ENCODE peak calls at places on chromosomes 13 and 19, in five cellular contexts. U, R, M, O and S are unnamed samples.

GRCh38 chr13:113815151-113816058 is 48.5 kb downstream of the GAS6 start:
- DNase-seq in M (no peak), U (no peak), R (no peak), O (no peak), S (no peak)

GRCh38 chr19:57099199-57099661 is 20.6 kb upstream of the USP29 start:
- DNase-seq in O (peak), U (peak), M (peak), R (peak), S (peak)

GRCh38 chr19:17942181-17942580 is 9.4 kb downstream of the CCDC124 start:
- DNase-seq in O (no peak), M (no peak), U (no peak), R (no peak), S (no peak)

GRCh38 chr19:35796645-35797542 is 15.8 kb downstream of the PRODH2 start:
- DNase-seq in U (no peak), O (no peak), M (no peak), R (no peak), S (no peak)

GRCh38 chr13:114069376-114070097 is 62.9 kb downstream of the RASA3 start:
- DNase-seq in M (no peak), O (no peak), U (no peak), R (no peak), S (no peak)

GRCh38 chr13:98478134-98479129 is 98.5 kb downstream of the STK24 start:
- DNase-seq in O (no peak), U (no peak), M (peak), R (no peak), S (no peak)

GRCh38 chr13:25217023-25217909 is 45.2 kb upstream of the AMER2 start:
- DNase-seq in M (no peak), O (peak), R (no peak), U (no peak), S (no peak)

GRCh38 chr19:2171349-2172145 is 7.8 kb downstream of the DOT1L start:
- DNase-seq in R (no peak), U (peak), M (peak), O (peak), S (peak)

GRCh38 chr13:94416454-94417080 is 62.9 kb downstream of the DCT start:
- DNase-seq in R (no peak), O (peak), U (no peak), M (peak), S (no peak)

GRCh38 chr19:55353803-55354697 is 469 bp downstream of the COX6B2 start:
- DNase-seq in M (peak), O (peak), U (peak), R (no peak), S (peak)

GRCh38 chr19:46376241-46377153 is 29.6 kb downstream of the PPP5C start:
- DNase-seq in U (no peak), M (no peak), R (no peak), O (no peak), S (no peak)

GRCh38 chr13:98385591-98385990 is 191.3 kb downstream of the STK24 start:
- DNase-seq in R (no peak), U (no peak), M (no peak), O (no peak), S (no peak)

GRCh38 chr13:105611424-105611823 is 924.0 kb downstream of the EFNB2 start:
- DNase-seq in M (no peak), U (no peak), R (no peak), O (peak), S (no peak)

GRCh38 chr19:39588066-39588465 is 14.3 kb upstream of the LGALS13 start:
- DNase-seq in M (no peak), R (no peak), O (no peak), U (no peak), S (no peak)

GRCh38 chr19:27974082-27974513 is 1238.9 kb downstream of the UQCRFS1 start:
- DNase-seq in U (no peak), M (peak), O (peak), R (no peak), S (no peak)

GRCh38 chr13:51777921-51778320 is 26.0 kb downstream of the DHRS12 start:
- DNase-seq in O (no peak), R (peak), U (no peak), M (no peak), S (no peak)

GRCh38 chr19:48403606-48404005 is 10.1 kb downstream of the GRIN2D start:
- DNase-seq in O (peak), R (no peak), M (peak), U (no peak), S (no peak)

GRCh38 chr19:33472696-33473624 is 48.6 kb downstream of the PEPD start:
- DNase-seq in U (no peak), R (no peak), M (no peak), O (peak), S (peak)

GRCh38 chr13:77584111-77584510 is 48.6 kb downstream of the SCEL start:
- DNase-seq in O (no peak), M (no peak), U (no peak), R (no peak), S (no peak)

GRCh38 chr13:47798906-47799305 is 202.2 kb downstream of the SUCLA2 start:
- DNase-seq in O (peak), M (no peak), U (no peak), R (no peak), S (no peak)

GRCh38 chr19:32876919-32877285 is 7.3 kb upstream of the SLC7A9 start:
- DNase-seq in M (no peak), U (no peak), R (no peak), O (peak), S (no peak)

GRCh38 chr13:83325454-83325853 is 556.8 kb downstream of the SLITRK1 start:
- DNase-seq in R (no peak), U (no peak), M (no peak), O (peak), S (no peak)

GRCh38 chr13:114022876-114023275 is 49.0 kb upstream of the C13orf46 start:
- DNase-seq in O (no peak), M (no peak), U (no peak), R (no peak), S (no peak)

GRCh38 chr13:98327326-98328314 is 150.6 kb upstream of the RNF113B start:
- DNase-seq in M (no peak), R (no peak), O (peak), U (no peak), S (no peak)

GRCh38 chr13:98202026-98202425 is 25.0 kb upstream of the RNF113B start:
- DNase-seq in R (no peak), U (no peak), O (no peak), M (no peak), S (no peak)

GRCh38 chr19:51185868-51186215 is 39.0 kb upstream of the CD33 start:
- DNase-seq in U (no peak), R (no peak), M (no peak), O (no peak), S (no peak)

GRCh38 chr19:45344621-45345505 is 4.3 kb downstream of the KLC3 start:
- DNase-seq in R (no peak), U (no peak), O (no peak), M (no peak), S (no peak)

GRCh38 chr19:8251025-8251472 is 41.9 kb downstream of the CERS4 start:
- DNase-seq in R (peak), M (no peak), U (no peak), O (peak), S (peak)

GRCh38 chr19:9808855-9809646 is 9.8 kb downstream of the FBXL12 start:
- DNase-seq in R (no peak), U (no peak), M (no peak), O (no peak), S (no peak)

GRCh38 chr13:110307697-110308376 is 753 bp downstream of the COL4A2 start:
- DNase-seq in U (no peak), M (no peak), O (no peak), R (no peak), S (no peak)

GRCh38 chr19:39199025-39199424 is 2.3 kb downstream of the NCCRP1 start:
- DNase-seq in M (peak), U (no peak), O (peak), R (no peak), S (no peak)

GRCh38 chr13:91154954-91155353 is 192.5 kb upstream of the MIR17HG start:
- DNase-seq in O (no peak), R (no peak), U (no peak), M (no peak), S (peak)

GRCh38 chr19:50449236-50449899 is 16.7 kb downstream of the MYBPC2 start:
- DNase-seq in R (peak), O (no peak), M (no peak), U (no peak), S (no peak)

GRCh38 chr13:23510544-23510916 is 59.7 kb upstream of the TNFRSF19 start:
- DNase-seq in R (no peak), O (peak), U (no peak), M (no peak), S (no peak)

GRCh38 chr13:82522872-82523271 is 1359.4 kb downstream of the SLITRK1 start:
- DNase-seq in O (no peak), R (no peak), U (no peak), M (no peak), S (no peak)

GRCh38 chr13:42119875-42120274 is 71.4 kb downstream of the DGKH start:
- DNase-seq in U (no peak), R (no peak), M (no peak), O (no peak), S (no peak)

GRCh38 chr13:39016087-39016486 is 21.8 kb downstream of the PROSER1 start:
- DNase-seq in U (no peak), O (no peak), M (no peak), R (no peak), S (no peak)
- TF ChIP-seq CTCF in U (no peak), O (no peak), M (no peak), R (no peak), S (no peak)

GRCh38 chr13:29594310-29594709 is 1.2 kb downstream of the SLC7A1 start:
- DNase-seq in M (peak), R (no peak), O (peak), U (peak), S (no peak)
- TF ChIP-seq CTCF in M (no peak), R (no peak), O (no peak), U (no peak), S (no peak)

GRCh38 chr13:49216334-49216733 is 3.8 kb upstream of the MLNR start:
- DNase-seq in R (no peak), U (no peak), M (no peak), O (no peak), S (no peak)

GRCh38 chr13:49217962-49218492 is 2.1 kb upstream of the MLNR start:
- DNase-seq in R (no peak), M (no peak), U (no peak), O (no peak), S (no peak)

GRCh38 chr13:49213997-49214916 is 5.9 kb upstream of the MLNR start:
- DNase-seq in U (no peak), O (no peak), M (no peak), R (no peak), S (no peak)

GRCh38 chr13:49213539-49213938 is 6.6 kb upstream of the MLNR start:
- DNase-seq in U (no peak), R (no peak), M (no peak), O (no peak), S (no peak)

DNA sequence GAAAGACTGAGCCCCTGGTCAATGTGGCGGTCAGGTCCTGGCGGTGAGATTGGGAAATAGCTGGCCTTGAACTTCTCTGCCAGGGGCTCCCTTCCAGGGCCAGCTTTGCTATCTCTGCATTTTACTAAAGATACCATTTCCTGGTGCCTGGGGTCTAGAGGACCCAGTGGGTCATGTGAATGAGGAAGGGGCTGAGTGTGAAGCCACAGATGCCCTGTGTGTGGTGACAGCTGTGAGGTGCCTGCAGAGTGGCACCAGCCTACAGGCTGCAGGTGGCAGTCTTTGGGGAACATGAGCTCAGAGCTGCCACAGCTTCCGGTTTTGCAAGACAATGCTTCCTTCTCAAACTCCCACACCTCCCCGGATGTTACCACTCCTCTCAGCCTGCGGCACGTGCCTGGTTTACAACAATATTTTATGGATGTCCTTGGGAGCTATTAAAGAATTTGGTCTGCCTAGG is 5.2 kb upstream of the MLNR start:
- DNase-seq in M (no peak), R (no peak), O (peak), U (no peak), S (peak)
- TF ChIP-seq CTCF in M (no peak), R (no peak), O (peak), U (peak), S (peak)

DNA sequence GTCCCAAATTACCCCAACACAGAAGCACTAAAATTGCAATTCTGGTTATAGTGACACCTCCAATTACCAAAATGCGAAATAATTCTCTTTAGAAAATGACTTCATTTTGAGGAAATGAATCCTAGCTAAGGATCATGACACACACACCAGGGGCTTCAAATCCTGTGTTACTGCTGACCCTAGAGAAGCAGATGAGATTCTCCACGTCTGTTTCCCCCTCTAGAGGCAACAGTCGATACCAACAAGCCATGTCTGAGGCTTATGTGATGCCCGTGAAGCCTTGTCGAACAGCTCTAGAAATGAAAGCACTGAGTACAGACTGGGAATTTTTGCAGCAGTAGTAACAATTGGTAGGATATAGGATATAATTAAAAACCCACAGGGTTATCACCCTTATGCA is 153.6 kb upstream of the TMTC4 start:
- DNase-seq in R (no peak), U (no peak), O (no peak), M (peak), S (no peak)
- TF ChIP-seq CTCF in R (no peak), U (no peak), O (no peak), M (no peak), S (no peak)

GRCh38 chr13:39012608-39013007 is 22.0 kb upstream of the STOML3 start:
- DNase-seq in R (no peak), O (no peak), M (peak), U (no peak), S (no peak)
- TF ChIP-seq CTCF in R (no peak), O (peak), M (peak), U (no peak), S (no peak)